ENCODE peak calls at places on chromosomes 4 and X, in four cellular contexts. B is A549, X is HepG2, O is K562. N is an unnamed sample.

GRCh38 chrX:49838374-49838773 is 9.3 kb downstream of the PAGE4 start:
- ATAC-seq in X (peak), B (peak), O (peak), N (no peak)

GRCh38 chrX:112941209-112941788 is 100.7 kb upstream of the AMOT start:
- ATAC-seq in B (no peak), O (no peak), X (no peak), N (no peak)

GRCh38 chr4:112552668-112553067 is 36.7 kb upstream of the NEUROG2 start:
- ATAC-seq in X (peak), B (peak), O (no peak), N (no peak)

GRCh38 chr4:113541933-113542332 is 219.6 kb downstream of the CAMK2D start:
- ATAC-seq in X (no peak), B (no peak), O (no peak), N (no peak)

GRCh38 chr4:139859876-139860275 is 194.3 kb downstream of the MGST2 start:
- ATAC-seq in X (no peak), O (peak), B (no peak), N (no peak)

GRCh38 chr4:112900416-112900815 is 149.0 kb upstream of the ANK2 start:
- ATAC-seq in B (no peak), X (peak), O (no peak), N (no peak)

GRCh38 chrX:71283409-71284143 is at the start of gene NONO:
- ATAC-seq in O (peak), X (peak), B (peak), N (peak)

GRCh38 chrX:106894978-106895452 is 8.1 kb downstream of the RIPPLY1 start:
- ATAC-seq in X (peak), O (no peak), B (peak), N (no peak)

GRCh38 chr4:54005475-54005874 is 58.9 kb downstream of the CHIC2 start:
- ATAC-seq in B (no peak), O (no peak), X (no peak), N (no peak)

GRCh38 chr4:186351672-186352194 is 85.7 kb downstream of the F11 start:
- ATAC-seq in O (no peak), B (no peak), X (no peak), N (no peak)

GRCh38 chr4:94544811-94545210 is 93.1 kb downstream of the PDLIM5 start:
- ATAC-seq in O (no peak), B (no peak), X (no peak), N (no peak)

GRCh38 chr4:36086387-36086786 is 157.9 kb downstream of the ARAP2 start:
- ATAC-seq in O (no peak), B (no peak), X (no peak), N (no peak)

GRCh38 chr4:148196168-148196567 is 246.0 kb downstream of the NR3C2 start:
- ATAC-seq in O (no peak), X (no peak), B (no peak), N (no peak)

GRCh38 chr4:39029752-39030694 is 2.2 kb downstream of the TMEM156 start:
- ATAC-seq in B (peak), O (peak), X (no peak), N (no peak)

GRCh38 chrX:65707153-65707552 is 39.7 kb downstream of the MSN start:
- ATAC-seq in O (no peak), X (no peak), B (no peak), N (no peak)

GRCh38 chr4:39792529-39792928 is 94.6 kb downstream of the UBE2K start:
- ATAC-seq in X (no peak), O (peak), B (no peak), N (no peak)

GRCh38 chr4:158656439-158656838 is 15.2 kb downstream of the C4orf46 start:
- ATAC-seq in X (no peak), O (no peak), B (no peak), N (no peak)

GRCh38 chr4:125313989-125314602 is 659 bp upstream of the FAT4 start:
- ATAC-seq in O (no peak), B (no peak), X (peak), N (no peak)

GRCh38 chr4:169219440-169219839 is 51.3 kb downstream of the SH3RF1 start:
- ATAC-seq in X (no peak), B (peak), O (no peak), N (no peak)

DNA sequence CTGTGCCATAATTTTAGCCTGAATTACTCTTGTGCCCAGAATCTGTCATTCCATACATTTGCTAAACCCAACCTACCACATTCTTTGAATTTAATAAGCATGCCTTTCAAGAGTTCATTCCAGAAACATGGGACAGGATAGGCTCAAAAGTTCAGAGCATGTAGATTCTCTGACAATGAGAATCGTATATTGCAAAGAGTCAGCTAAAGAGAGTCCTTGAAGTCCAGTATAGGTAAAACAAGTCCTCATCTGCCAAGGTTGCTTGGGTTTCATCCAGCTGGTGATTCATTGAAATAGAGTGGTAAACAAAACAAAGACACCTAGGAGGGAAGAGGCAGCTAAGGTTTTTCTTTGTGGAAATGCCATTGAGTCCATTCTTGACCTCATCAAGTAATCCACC is 249.3 kb upstream of the DIPK2B start:
- ATAC-seq in B (no peak), X (no peak), O (no peak), N (no peak)
- TF ChIP-seq EP300 in B (no peak), X (no peak), O (no peak), N (no peak)

GRCh38 chrX:310621-311155 is 7.9 kb downstream of the GTPBP6 start:
- ATAC-seq in B (no peak), O (no peak), X (no peak), N (no peak)
- TF ChIP-seq POLR2A in B (no peak), O (no peak), X (no peak), N (no peak)

DNA sequence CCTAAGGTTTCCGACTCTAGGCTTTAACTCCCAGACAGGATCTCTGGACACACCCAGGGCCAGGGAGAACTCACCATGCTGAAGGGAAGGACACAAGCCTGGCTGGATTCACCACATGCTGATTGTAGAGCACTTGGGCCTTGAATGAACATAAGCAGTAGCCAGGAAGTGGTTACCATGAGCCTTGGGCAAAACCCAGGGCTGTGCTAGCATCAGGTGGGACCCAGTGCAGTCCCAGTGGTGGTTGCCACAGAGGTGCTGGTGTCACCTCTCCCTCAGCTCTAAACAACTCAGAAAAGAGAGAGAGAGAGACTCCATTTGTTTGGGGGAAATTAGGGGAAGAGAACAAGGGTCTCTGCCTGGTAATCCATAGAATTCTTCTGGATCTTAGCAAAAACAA is 77.0 kb downstream of the KLHL13 start:
- ATAC-seq in B (no peak), O (no peak), X (no peak), N (no peak)
- TF ChIP-seq EP300 in B (no peak), O (no peak), X (no peak), N (no peak)

GRCh38 chrX:119481218-119481875 is 13.1 kb downstream of the SLC25A5 start:
- ATAC-seq in O (no peak), B (no peak), X (peak), N (no peak)
- TF ChIP-seq POLR2A in O (no peak), B (no peak), X (no peak), N (no peak)

DNA sequence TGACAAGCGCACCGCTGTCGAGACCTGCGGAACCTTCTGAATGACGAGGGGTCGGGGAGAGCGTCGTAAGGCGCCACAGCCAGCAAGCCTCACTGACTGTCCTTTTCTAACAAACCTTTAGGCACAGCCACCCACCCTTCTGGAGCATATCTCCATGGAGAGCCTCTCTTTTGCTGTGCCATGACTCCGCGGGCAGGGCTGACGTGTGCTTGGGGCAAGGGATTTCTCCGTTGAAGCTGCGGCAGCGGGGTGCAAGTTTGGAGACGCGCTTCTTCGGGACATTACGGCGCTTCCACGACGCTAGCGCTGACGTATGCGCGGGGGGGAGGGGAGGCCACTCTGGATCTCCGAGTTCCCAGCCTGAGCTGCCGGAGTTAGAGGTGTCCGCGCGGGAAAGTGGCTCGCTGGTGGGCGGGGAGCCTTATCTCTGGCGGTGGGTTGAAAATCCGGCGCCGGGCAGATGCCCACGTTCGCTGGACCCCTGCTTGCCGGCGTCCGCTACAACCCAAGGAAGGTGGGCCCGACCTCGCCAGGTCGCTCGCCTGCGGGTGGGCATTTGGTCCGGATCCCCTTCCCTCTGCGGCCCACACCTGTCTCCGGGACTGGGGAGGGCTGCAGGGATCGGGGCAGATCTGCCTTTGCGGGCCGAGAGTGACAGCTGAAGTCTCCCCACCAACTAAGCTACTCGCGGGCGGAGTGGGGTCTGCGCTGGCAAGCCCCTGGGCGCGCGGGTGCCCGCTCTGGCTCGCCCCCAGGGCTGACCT is 540 bp upstream of the SLC10A7 start:
- ATAC-seq in X (peak), O (peak), B (peak), N (peak)
- TF ChIP-seq EP300 in X (no peak), O (no peak), B (no peak), N (no peak)